ENCODE peak calls at places on chromosomes 5 and 9, in nine cellular contexts. I is hepatocyte, D is body of pancreas, W is gastrocnemius medialis, C is mammary epithelial cell, B is brain microvascular endothelial cell, H is lung, R is lower lobe of right lung, Z is fibroblast of mammary gland. Q is an unnamed sample.

GRCh38 chr5:52799983-52800393 is 12.3 kb downstream of the ITGA1 start:
- DNase-seq in B (peak), I (peak), Z (peak), W (peak), R (peak), D (peak), H (peak), C (peak), Q (peak)

GRCh38 chr5:103505581-103506305 is 56.8 kb downstream of the NUDT12 start:
- DNase-seq in C (peak), D (no peak), W (no peak), R (no peak), B (peak), I (no peak), H (no peak), Z (peak), Q (peak)

GRCh38 chr9:129773262-129774048 is 20.6 kb upstream of the PTGES start:
- DNase-seq in C (peak), R (peak), Z (peak), I (no peak), D (peak), W (no peak), H (peak), B (peak), Q (peak)

GRCh38 chr9:107759823-107760166 is 270.2 kb upstream of the KLF4 start:
- DNase-seq in W (no peak), R (no peak), H (no peak), Z (no peak), B (no peak), D (no peak), I (no peak), C (no peak), Q (no peak)

GRCh38 chr5:51382508-51382758 is 815 bp upstream of the ISL1 start:
- DNase-seq in I (no peak), B (no peak), D (no peak), H (no peak), W (no peak), R (no peak), C (no peak), Z (no peak), Q (peak)

GRCh38 chr9:113913426-113914195 is 37.5 kb downstream of the ZNF618 start:
- DNase-seq in C (no peak), Z (peak), B (no peak), W (peak), H (no peak), R (no peak), I (no peak), D (peak), Q (peak)

GRCh38 chr5:124902097-124902821 is 155.8 kb upstream of the ZNF608 start:
- DNase-seq in B (peak), R (no peak), C (no peak), Z (peak), I (no peak), W (no peak), H (no peak), D (peak), Q (peak)

GRCh38 chr9:98861881-98862501 is 54.5 kb downstream of the GALNT12 start:
- DNase-seq in H (no peak), D (peak), Z (peak), R (no peak), W (peak), C (peak), I (peak), B (peak), Q (peak)

GRCh38 chr9:20625003-20625349 is 2.7 kb upstream of the MLLT3 start:
- DNase-seq in B (no peak), I (no peak), C (no peak), D (no peak), R (no peak), H (no peak), Z (no peak), W (no peak), Q (no peak)
- TF ChIP-seq CTCF in B (no peak), I (no peak), C (no peak), D (no peak), R (peak), H (no peak), Z (no peak), W (no peak), Q (no peak)

GRCh38 chr5:107541400-107541799 is 129.3 kb downstream of the EFNA5 start:
- DNase-seq in B (no peak), R (no peak), C (no peak), I (no peak), W (no peak), H (no peak), Z (no peak), D (no peak), Q (no peak)

GRCh38 chr5:107544476-107544875 is 126.3 kb downstream of the EFNA5 start:
- DNase-seq in C (no peak), W (no peak), I (no peak), Z (no peak), R (no peak), B (no peak), D (no peak), H (no peak), Q (no peak)

GRCh38 chr5:107543868-107544267 is 126.9 kb downstream of the EFNA5 start:
- DNase-seq in I (no peak), C (no peak), B (no peak), Z (no peak), H (no peak), D (no peak), W (no peak), R (no peak), Q (no peak)

GRCh38 chr5:107542428-107542827 is 128.3 kb downstream of the EFNA5 start:
- DNase-seq in Z (peak), R (peak), H (peak), C (peak), I (peak), W (peak), D (peak), B (peak), Q (peak)

DNA sequence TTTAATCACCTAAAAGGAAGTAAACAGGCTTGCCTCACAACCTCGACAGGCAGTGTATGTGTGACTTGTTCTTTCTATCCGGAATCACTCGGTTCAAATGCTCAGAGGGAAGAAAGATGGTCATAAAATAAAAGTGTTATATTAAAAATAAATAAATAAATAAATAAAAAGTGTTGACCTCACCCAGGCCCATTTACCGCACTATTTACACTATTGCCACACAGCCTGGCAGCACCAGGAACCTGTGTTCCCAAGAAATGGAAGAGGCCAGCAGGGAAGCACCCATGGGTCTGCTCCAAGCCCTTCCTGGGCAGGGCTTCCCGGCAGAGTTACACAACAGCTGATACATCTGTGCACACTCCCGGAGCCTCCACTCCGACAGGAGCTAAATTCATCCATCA is 127.9 kb downstream of the EFNA5 start:
- DNase-seq in C (peak), W (peak), B (peak), I (peak), D (peak), H (peak), Z (peak), R (peak), Q (peak)
- H3K4me3 ChIP-seq in C (peak), W (peak), B (no peak), I (no peak), D (no peak), H (no peak), Z (no peak), R (no peak), Q (no peak)

DNA sequence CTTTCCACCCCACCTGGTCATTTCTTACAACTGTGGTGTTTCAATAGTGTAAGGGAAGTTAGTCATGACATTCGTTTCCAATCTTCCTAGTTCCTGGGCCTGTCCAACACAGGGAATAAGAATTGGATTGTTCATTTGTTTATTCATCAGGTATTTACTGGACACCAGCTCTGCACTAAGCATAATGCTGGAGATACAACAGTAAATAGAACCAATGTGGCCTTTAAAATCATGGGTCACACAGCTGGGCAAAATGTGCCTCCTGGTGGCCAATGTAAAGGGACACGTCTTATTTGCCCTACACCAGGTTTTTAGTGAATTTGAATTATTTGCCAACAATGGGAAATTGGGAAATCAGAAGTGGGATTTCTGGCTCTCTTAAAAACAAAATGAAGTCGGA is 10.4 kb downstream of the ABLIM3 start:
- DNase-seq in D (no peak), C (no peak), W (no peak), Z (peak), R (no peak), I (no peak), H (no peak), B (no peak), Q (no peak)
- TF ChIP-seq CTCF in D (peak), C (no peak), W (peak), Z (peak), R (peak), I (peak), H (no peak), B (peak), Q (peak)

DNA sequence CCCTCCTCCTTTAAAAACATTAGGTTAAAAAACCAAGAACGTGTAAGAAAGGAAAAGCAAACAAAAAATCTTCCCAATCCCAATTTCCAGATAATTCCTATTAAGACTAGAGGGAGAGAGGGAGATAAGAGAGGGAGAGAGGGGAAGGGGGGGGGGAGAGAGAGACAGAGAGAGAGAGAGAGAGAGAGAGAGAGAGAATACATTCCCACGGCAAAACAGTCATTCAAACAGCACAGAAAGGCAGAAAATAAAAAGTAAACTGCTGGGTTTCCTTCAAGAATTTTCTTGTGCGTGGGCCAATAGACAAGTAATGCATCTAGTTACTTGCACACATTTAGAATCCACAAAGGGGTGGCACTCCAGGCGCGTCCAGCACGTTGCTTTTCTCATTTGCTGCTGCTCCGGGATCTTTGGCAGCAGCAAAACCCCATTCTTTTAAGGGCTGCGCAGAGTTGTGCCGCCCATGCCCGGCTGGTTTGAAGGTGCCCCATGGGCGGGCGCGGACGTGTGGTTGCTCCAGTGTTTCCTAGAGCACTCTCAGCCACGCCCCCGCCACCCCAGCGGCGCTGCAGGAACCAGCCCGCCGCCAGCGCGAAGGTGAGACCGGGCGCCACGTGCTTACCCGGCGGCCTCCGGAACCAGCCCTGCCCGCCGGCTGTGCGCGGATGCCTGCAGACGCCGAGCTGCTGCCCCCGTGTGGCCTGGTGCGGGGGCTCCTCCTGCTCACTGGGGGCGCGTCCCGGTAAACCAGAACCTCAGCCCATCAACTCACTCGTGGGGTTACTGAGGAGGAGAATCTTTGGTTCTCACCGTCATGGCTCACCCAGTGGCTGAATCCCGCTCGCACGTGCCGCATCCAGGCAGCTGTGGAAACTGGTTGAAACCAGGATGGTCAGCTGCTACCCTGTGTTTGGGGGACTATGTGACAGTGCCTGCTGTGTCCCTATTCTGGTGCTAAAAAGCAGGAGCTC is 44.6 kb downstream of the STC2 start:
- DNase-seq in R (peak), Z (peak), I (peak), D (peak), B (peak), C (peak), H (peak), W (peak), Q (peak)
- H3K4me3 ChIP-seq in R (peak), Z (no peak), I (no peak), D (no peak), B (peak), C (peak), H (no peak), W (no peak), Q (peak)

DNA sequence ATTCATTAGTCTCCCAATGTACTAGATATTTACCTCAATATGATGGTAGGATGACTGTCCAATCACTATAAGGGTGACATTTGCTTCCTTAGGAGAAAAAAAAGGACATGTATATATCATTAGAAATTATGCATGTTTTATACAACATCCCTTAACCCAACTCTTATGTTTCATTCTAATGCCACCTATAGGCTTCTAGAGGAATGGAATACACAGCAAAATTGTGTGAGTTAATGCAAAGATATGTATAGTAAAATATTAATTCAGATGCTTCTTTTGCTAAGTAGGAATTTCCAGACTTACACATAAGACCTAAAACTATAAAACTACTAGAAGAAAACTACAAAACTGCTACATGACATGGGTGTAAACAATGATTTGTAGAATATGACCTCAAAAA is 3.5 kb downstream of the PRXL2C start:
- DNase-seq in H (no peak), C (no peak), D (no peak), I (no peak), R (no peak), Z (peak), W (no peak), B (no peak), Q (peak)
- TF ChIP-seq CTCF in H (no peak), C (peak), D (peak), I (peak), R (peak), Z (peak), W (no peak), B (peak), Q (peak)

GRCh38 chr5:74419468-74419867 is 221.1 kb downstream of the ENC1 start:
- DNase-seq in B (no peak), R (no peak), Z (no peak), W (no peak), C (no peak), D (no peak), I (no peak), H (no peak), Q (no peak)
- H3K4me3 ChIP-seq in B (no peak), R (no peak), Z (no peak), W (no peak), C (no peak), D (no peak), I (no peak), H (no peak), Q (no peak)